ENCODE peak calls at places on chromosomes 2 and 18, in eight cellular contexts. O is fibroblast of mammary gland; T is anterior cingulate cortex; H is NCI-H774; M is Caki2; Y is stimulated activated CD8-positive, alpha-beta memory T cell treated with anti-CD3 and anti-CD28 coated beads, Interleukin-15, amount 100 ng/mL, for 24 hours; D is GM23248; E is ELR. G is an unnamed sample.

GRCh38 chr2:57376985-57377384 is 669.6 kb upstream of the VRK2 start:
- DNase-seq in O (peak; percentile 14), T (no peak), H (no peak), M (no peak), Y (no peak), D (peak; percentile 34), E (peak; percentile 44), G (no peak)

GRCh38 chr2:193523662-193524061 is 1328.9 kb upstream of the TMEFF2 start:
- DNase-seq in O (no peak), T (no peak), H (no peak), M (no peak), Y (no peak), D (no peak), E (peak; percentile 60), G (no peak)

GRCh38 chr2:134246154-134246874 is 7.6 kb upstream of the MGAT5 start:
- DNase-seq in O (no peak), T (no peak), H (no peak), M (no peak), Y (no peak), D (no peak), E (no peak), G (no peak)

GRCh38 chr2:62196278-62196901 is 475 bp downstream of the B3GNT2 start:
- DNase-seq in O (no peak), T (no peak), H (no peak), M (peak; percentile 68), Y (peak; percentile 29), D (peak; percentile 34), E (no peak), G (no peak)

GRCh38 chr2:235803028-235803427 is 309.2 kb downstream of the AGAP1 start:
- DNase-seq in O (peak; percentile 29), T (no peak), H (no peak), M (no peak), Y (no peak), D (peak; percentile 14), E (no peak), G (no peak)

GRCh38 chr2:36707050-36707449 is 10.5 kb downstream of the VIT start:
- DNase-seq in O (peak; percentile 61), T (no peak), H (no peak), M (peak; percentile 24), Y (no peak), D (peak; percentile 87), E (peak; percentile 88), G (peak; percentile 57)

GRCh38 chr18:55381277-55381676 is 206.7 kb downstream of the TCF4 start:
- DNase-seq in O (peak; percentile 88), T (no peak), H (no peak), M (no peak), Y (no peak), D (peak; percentile 84), E (peak; percentile 38), G (no peak)

GRCh38 chr18:11802586-11802985 is 48.6 kb upstream of the CHMP1B start:
- DNase-seq in O (no peak), T (no peak), H (no peak), M (no peak), Y (no peak), D (no peak), E (no peak), G (no peak)

GRCh38 chr2:15892575-15892974 is 47.8 kb upstream of the MYCN start:
- DNase-seq in O (no peak), T (no peak), H (no peak), M (no peak), Y (no peak), D (no peak), E (no peak), G (no peak)

GRCh38 chr18:59200787-59201186 is 19.2 kb upstream of the GRP start:
- DNase-seq in O (no peak), T (no peak), H (no peak), M (no peak), Y (no peak), D (peak; percentile 41), E (peak; percentile 58), G (no peak)

GRCh38 chr2:144595686-144596073 is 75.8 kb upstream of the ZEB2 start:
- DNase-seq in O (no peak), T (no peak), H (no peak), M (no peak), Y (no peak), D (no peak), E (no peak), G (no peak)

GRCh38 chr18:47978141-47978540 is 47.7 kb upstream of the SMAD2 start:
- DNase-seq in O (no peak), T (no peak), H (no peak), M (no peak), Y (no peak), D (no peak), E (no peak), G (no peak)

GRCh38 chr18:37362158-37362890 is 203.3 kb downstream of the CELF4 start:
- DNase-seq in O (no peak), T (no peak), H (no peak), M (no peak), Y (no peak), D (no peak), E (no peak), G (no peak)

GRCh38 chr2:86307431-86307830 is 30.0 kb downstream of the REEP1 start:
- DNase-seq in O (no peak), T (no peak), H (no peak), M (no peak), Y (no peak), D (no peak), E (no peak), G (no peak)

GRCh38 chr2:10204326-10205200 is 82.0 kb downstream of the RRM2 start:
- DNase-seq in O (no peak), T (no peak), H (peak; percentile 4), M (no peak), Y (no peak), D (peak; percentile 65), E (peak; percentile 44), G (no peak)

GRCh38 chr2:239399404-239399999 is 1.3 kb downstream of the HDAC4 start:
- DNase-seq in O (peak; percentile 27), T (no peak), H (no peak), M (peak; percentile 4), Y (no peak), D (peak; percentile 53), E (peak; percentile 40), G (no peak)

GRCh38 chr2:200744252-200744651 is 67.5 kb upstream of the BZW1 start:
- DNase-seq in O (no peak), T (no peak), H (no peak), M (no peak), Y (no peak), D (no peak), E (no peak), G (no peak)

GRCh38 chr2:119730598-119731278 is 29.0 kb upstream of the PTPN4 start:
- DNase-seq in O (peak; percentile 32), T (no peak), H (no peak), M (no peak), Y (no peak), D (no peak), E (no peak), G (no peak)

GRCh38 chr2:168722592-168722991 is 79.8 kb upstream of the NOSTRIN start:
- DNase-seq in O (peak; percentile 92), T (no peak), H (no peak), M (no peak), Y (no peak), D (peak; percentile 63), E (peak; percentile 15), G (no peak)

GRCh38 chr2:48508461-48509124 is 21.4 kb upstream of the STON1 start:
- DNase-seq in O (peak; percentile 63), T (no peak), H (no peak), M (no peak), Y (no peak), D (peak; percentile 86), E (peak; percentile 59), G (no peak)